ENCODE peak calls at places on chromosomes 6 and 20, in six cellular contexts. One of them, this sample, is unnamed.
A peak's percentile ranks its signal among the peaks of the same experiment; 100 is the strongest.

GRCh38 chr20:45179166-45179565 is 4.5 kb downstream of the PI3 start:
- DNase-seq in HFF-Myc: no peak
- DNase-seq in neural crest cell: no peak
- DNase-seq in PC-9: no peak
- DNase-seq in suprapubic skin: no peak
- DNase-seq in tibial nerve: no peak
- DNase-seq in this sample: no peak

GRCh38 chr6:38673397-38674165 is 29.4 kb downstream of the GLO1 start:
- DNase-seq in tibial nerve: no peak
- DNase-seq in PC-9: no peak
- DNase-seq in suprapubic skin: no peak
- DNase-seq in neural crest cell: no peak
- DNase-seq in HFF-Myc: no peak
- DNase-seq in this sample: no peak

GRCh38 chr20:2149507-2149906 is 47.9 kb downstream of the STK35 start:
- DNase-seq in neural crest cell: no peak
- DNase-seq in HFF-Myc: no peak
- DNase-seq in suprapubic skin: no peak
- DNase-seq in PC-9: no peak
- DNase-seq in tibial nerve: no peak
- DNase-seq in this sample: no peak

GRCh38 chr20:62831361-62831788 is 14.5 kb downstream of the COL9A3 start:
- DNase-seq in neural crest cell: no peak
- DNase-seq in suprapubic skin: no peak
- DNase-seq in PC-9: peak; percentile 93
- DNase-seq in HFF-Myc: no peak
- DNase-seq in tibial nerve: no peak
- DNase-seq in this sample: no peak

GRCh38 chr6:46293641-46294316 is 123.0 kb upstream of the ENPP5 start:
- DNase-seq in suprapubic skin: no peak
- DNase-seq in PC-9: no peak
- DNase-seq in HFF-Myc: no peak
- DNase-seq in neural crest cell: no peak
- DNase-seq in tibial nerve: no peak
- DNase-seq in this sample: peak; percentile 21

GRCh38 chr6:166101819-166102419 is 65.7 kb downstream of the TBXT start:
- DNase-seq in suprapubic skin: no peak
- DNase-seq in HFF-Myc: no peak
- DNase-seq in PC-9: no peak
- DNase-seq in tibial nerve: no peak
- DNase-seq in neural crest cell: no peak
- DNase-seq in this sample: no peak

GRCh38 chr6:154613137-154613676 is 102.7 kb upstream of the CNKSR3 start:
- DNase-seq in suprapubic skin: no peak
- DNase-seq in neural crest cell: no peak
- DNase-seq in HFF-Myc: peak; percentile 56
- DNase-seq in tibial nerve: no peak
- DNase-seq in PC-9: peak; percentile 7
- DNase-seq in this sample: no peak

GRCh38 chr6:33599413-33599911 is 19.4 kb upstream of the BAK1 start:
- DNase-seq in tibial nerve: no peak
- DNase-seq in suprapubic skin: no peak
- DNase-seq in neural crest cell: no peak
- DNase-seq in HFF-Myc: no peak
- DNase-seq in PC-9: peak; percentile 74
- DNase-seq in this sample: no peak

GRCh38 chr20:31604567-31605030 is 490 bp upstream of the ID1 start:
- DNase-seq in HFF-Myc: no peak
- DNase-seq in suprapubic skin: no peak
- DNase-seq in neural crest cell: no peak
- DNase-seq in tibial nerve: no peak
- DNase-seq in PC-9: no peak
- DNase-seq in this sample: no peak

GRCh38 chr6:139765825-139766285 is 391.4 kb upstream of the CITED2 start:
- DNase-seq in tibial nerve: no peak
- DNase-seq in neural crest cell: no peak
- DNase-seq in PC-9: peak; percentile 39
- DNase-seq in HFF-Myc: no peak
- DNase-seq in suprapubic skin: no peak
- DNase-seq in this sample: no peak

GRCh38 chr20:59514554-59514953 is 89.8 kb upstream of the PHACTR3 start:
- DNase-seq in HFF-Myc: no peak
- DNase-seq in suprapubic skin: no peak
- DNase-seq in tibial nerve: no peak
- DNase-seq in PC-9: no peak
- DNase-seq in neural crest cell: no peak
- DNase-seq in this sample: no peak

GRCh38 chr6:137927777-137928218 is 60.7 kb downstream of the TNFAIP3 start:
- DNase-seq in neural crest cell: no peak
- DNase-seq in PC-9: no peak
- DNase-seq in suprapubic skin: no peak
- DNase-seq in HFF-Myc: no peak
- DNase-seq in tibial nerve: no peak
- DNase-seq in this sample: peak; percentile 54

GRCh38 chr6:167993831-167994230 is 3.6 kb upstream of the KIF25 start:
- DNase-seq in PC-9: no peak
- DNase-seq in suprapubic skin: no peak
- DNase-seq in neural crest cell: no peak
- DNase-seq in tibial nerve: no peak
- DNase-seq in HFF-Myc: no peak
- DNase-seq in this sample: no peak

GRCh38 chr6:25138024-25138696 is 141.0 kb upstream of the CARMIL1 start:
- DNase-seq in PC-9: peak; percentile 24
- DNase-seq in suprapubic skin: no peak
- DNase-seq in neural crest cell: no peak
- DNase-seq in tibial nerve: peak; percentile 69
- DNase-seq in HFF-Myc: peak; percentile 71
- DNase-seq in this sample: peak; percentile 63

GRCh38 chr20:31608256-31608980 is 3.3 kb downstream of the ID1 start:
- DNase-seq in PC-9: peak; percentile 95
- DNase-seq in neural crest cell: no peak
- DNase-seq in tibial nerve: peak; percentile 67
- DNase-seq in HFF-Myc: no peak
- DNase-seq in suprapubic skin: peak; percentile 86
- DNase-seq in this sample: no peak

GRCh38 chr6:63671098-63671754 is 35.6 kb downstream of the PHF3 start:
- DNase-seq in HFF-Myc: no peak
- DNase-seq in suprapubic skin: no peak
- DNase-seq in neural crest cell: no peak
- DNase-seq in PC-9: no peak
- DNase-seq in tibial nerve: no peak
- DNase-seq in this sample: no peak

GRCh38 chr6:12232339-12232738 is 57.8 kb upstream of the EDN1 start:
- DNase-seq in PC-9: no peak
- DNase-seq in tibial nerve: no peak
- DNase-seq in suprapubic skin: no peak
- DNase-seq in HFF-Myc: no peak
- DNase-seq in neural crest cell: no peak
- DNase-seq in this sample: no peak

GRCh38 chr20:40945754-40946451 is 82.7 kb upstream of the TOP1 start:
- DNase-seq in tibial nerve: peak; percentile 56
- DNase-seq in suprapubic skin: no peak
- DNase-seq in neural crest cell: peak; percentile 53
- DNase-seq in HFF-Myc: no peak
- DNase-seq in PC-9: peak; percentile 18
- DNase-seq in this sample: peak; percentile 57

GRCh38 chr6:163825033-163825432 is 410.5 kb downstream of the QKI start:
- DNase-seq in PC-9: no peak
- DNase-seq in HFF-Myc: peak; percentile 40
- DNase-seq in suprapubic skin: no peak
- DNase-seq in tibial nerve: no peak
- DNase-seq in neural crest cell: no peak
- DNase-seq in this sample: no peak

GRCh38 chr20:41357424-41358163 is 9.0 kb downstream of the EMILIN3 start:
- DNase-seq in suprapubic skin: no peak
- DNase-seq in PC-9: no peak
- DNase-seq in HFF-Myc: no peak
- DNase-seq in tibial nerve: no peak
- DNase-seq in neural crest cell: no peak
- DNase-seq in this sample: no peak

GRCh38 chr6:123415844-123416468 is 220.8 kb downstream of the TRDN start:
- DNase-seq in neural crest cell: peak; percentile 61
- DNase-seq in tibial nerve: peak; percentile 82
- DNase-seq in HFF-Myc: peak; percentile 24
- DNase-seq in PC-9: peak; percentile 44
- DNase-seq in suprapubic skin: no peak
- DNase-seq in this sample: peak; percentile 29

GRCh38 chr6:24827162-24827561 is 28.4 kb upstream of the ARMH2 start:
- DNase-seq in suprapubic skin: no peak
- DNase-seq in tibial nerve: no peak
- DNase-seq in neural crest cell: no peak
- DNase-seq in HFF-Myc: no peak
- DNase-seq in PC-9: no peak
- DNase-seq in this sample: no peak

GRCh38 chr6:106860940-106861339 is 113.6 kb downstream of the CD24 start:
- DNase-seq in suprapubic skin: no peak
- DNase-seq in tibial nerve: no peak
- DNase-seq in HFF-Myc: no peak
- DNase-seq in PC-9: no peak
- DNase-seq in neural crest cell: no peak
- DNase-seq in this sample: no peak

GRCh38 chr6:44050872-44051421 is 76.3 kb downstream of the MRPL14 start:
- DNase-seq in HFF-Myc: no peak
- DNase-seq in PC-9: peak; percentile 56
- DNase-seq in suprapubic skin: no peak
- DNase-seq in tibial nerve: no peak
- DNase-seq in neural crest cell: no peak
- DNase-seq in this sample: no peak

GRCh38 chr6:34170341-34170740 is 24.5 kb upstream of the GRM4 start:
- DNase-seq in suprapubic skin: peak; percentile 55
- DNase-seq in PC-9: no peak
- DNase-seq in neural crest cell: no peak
- DNase-seq in HFF-Myc: no peak
- DNase-seq in tibial nerve: no peak
- DNase-seq in this sample: no peak

GRCh38 chr6:168060521-168060931 is 18.5 kb downstream of the FRMD1 start:
- DNase-seq in suprapubic skin: no peak
- DNase-seq in tibial nerve: peak; percentile 41
- DNase-seq in PC-9: peak; percentile 8
- DNase-seq in neural crest cell: peak; percentile 48
- DNase-seq in HFF-Myc: no peak
- DNase-seq in this sample: no peak

GRCh38 chr6:89313006-89313405 is 2.1 kb downstream of the GABRR2 start:
- DNase-seq in PC-9: no peak
- DNase-seq in HFF-Myc: peak; percentile 81
- DNase-seq in suprapubic skin: no peak
- DNase-seq in tibial nerve: peak; percentile 48
- DNase-seq in neural crest cell: no peak
- DNase-seq in this sample: no peak

GRCh38 chr6:29743025-29743424 is 19.8 kb downstream of the HLA-F start:
- DNase-seq in PC-9: no peak
- DNase-seq in neural crest cell: no peak
- DNase-seq in tibial nerve: no peak
- DNase-seq in suprapubic skin: no peak
- DNase-seq in HFF-Myc: no peak
- DNase-seq in this sample: no peak

GRCh38 chr6:147508871-147509608 is 550 bp downstream of the SAMD5 start:
- DNase-seq in HFF-Myc: no peak
- DNase-seq in PC-9: no peak
- DNase-seq in suprapubic skin: no peak
- DNase-seq in neural crest cell: peak; percentile 26
- DNase-seq in tibial nerve: no peak
- DNase-seq in this sample: peak; percentile 17
- TF ChIP-seq CTCF in HFF-Myc: no peak
- TF ChIP-seq CTCF in PC-9: no peak
- TF ChIP-seq CTCF in suprapubic skin: no peak
- TF ChIP-seq CTCF in neural crest cell: peak; percentile 38
- TF ChIP-seq CTCF in tibial nerve: no peak
- TF ChIP-seq CTCF in this sample: no peak

GRCh38 chr6:114096553-114097172 is 125.7 kb upstream of the HDAC2 start:
- DNase-seq in suprapubic skin: no peak
- DNase-seq in neural crest cell: no peak
- DNase-seq in tibial nerve: peak; percentile 10
- DNase-seq in PC-9: no peak
- DNase-seq in HFF-Myc: no peak
- DNase-seq in this sample: peak; percentile 27
- TF ChIP-seq CTCF in suprapubic skin: peak; percentile 33
- TF ChIP-seq CTCF in neural crest cell: peak; percentile 94
- TF ChIP-seq CTCF in tibial nerve: peak; percentile 55
- TF ChIP-seq CTCF in PC-9: peak; percentile 99
- TF ChIP-seq CTCF in HFF-Myc: peak; percentile 64
- TF ChIP-seq CTCF in this sample: peak; percentile 53

DNA sequence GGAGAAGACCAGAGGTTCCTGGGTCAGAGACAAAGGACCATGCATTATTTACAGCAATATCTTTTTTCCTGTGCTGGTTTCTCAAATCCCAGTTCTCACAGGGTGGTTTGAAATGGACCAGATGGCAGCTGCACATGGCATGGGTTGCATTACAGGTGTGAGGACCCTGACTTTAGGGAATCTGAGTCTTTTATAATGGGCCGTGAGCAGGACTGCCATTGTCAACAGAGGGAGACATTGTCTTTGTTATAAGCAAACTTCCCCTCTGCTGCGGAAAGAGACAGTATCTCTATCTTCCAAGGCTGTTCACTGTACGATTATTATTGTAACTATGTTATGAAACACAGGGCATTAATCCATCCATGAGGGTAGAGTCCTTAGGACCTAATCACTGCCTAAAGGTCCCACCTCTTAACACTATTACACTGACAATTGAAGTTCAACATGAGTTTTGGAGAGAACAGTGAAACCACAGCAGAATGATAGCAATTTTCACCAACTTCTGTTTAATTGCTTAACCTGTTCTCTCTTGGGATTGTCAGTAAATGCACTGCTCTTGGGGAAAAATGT is 156.1 kb upstream of the AGPAT4 start:
- DNase-seq in suprapubic skin: no peak
- DNase-seq in neural crest cell: no peak
- DNase-seq in PC-9: no peak
- DNase-seq in HFF-Myc: no peak
- DNase-seq in tibial nerve: no peak
- DNase-seq in this sample: no peak
- TF ChIP-seq CTCF in suprapubic skin: no peak
- TF ChIP-seq CTCF in neural crest cell: no peak
- TF ChIP-seq CTCF in PC-9: peak; percentile 23
- TF ChIP-seq CTCF in HFF-Myc: peak; percentile 17
- TF ChIP-seq CTCF in tibial nerve: no peak
- TF ChIP-seq CTCF in this sample: no peak

GRCh38 chr6:2245103-2245953 is at the start of gene GMDS:
- DNase-seq in suprapubic skin: peak; percentile 89
- DNase-seq in HFF-Myc: no peak
- DNase-seq in PC-9: peak; percentile 87
- DNase-seq in neural crest cell: peak; percentile 70
- DNase-seq in tibial nerve: peak; percentile 65
- DNase-seq in this sample: peak; percentile 98
- TF ChIP-seq CTCF in suprapubic skin: no peak
- TF ChIP-seq CTCF in HFF-Myc: no peak
- TF ChIP-seq CTCF in PC-9: no peak
- TF ChIP-seq CTCF in neural crest cell: no peak
- TF ChIP-seq CTCF in tibial nerve: no peak
- TF ChIP-seq CTCF in this sample: peak; percentile 16

This sample was measured in GM10248.